ENCODE peak calls at places on chromosomes 1 and 21, in six cellular contexts. G is fibroblast of lung, U is HFF-Myc, L is kidney epithelial cell, T is lower leg skin, Z is endodermal cell. A is an unnamed sample.

GRCh38 chr21:15592271-15592860 is 137.4 kb upstream of the USP25 start:
- DNase-seq in G (peak), U (peak), L (peak), T (no peak), Z (no peak), A (peak)

GRCh38 chr1:59379028-59379728 is 82.3 kb downstream of the FGGY start:
- DNase-seq in G (no peak), U (no peak), L (no peak), T (no peak), Z (no peak), A (no peak)

GRCh38 chr21:45279446-45280177 is 8.1 kb downstream of the POFUT2 start:
- DNase-seq in G (no peak), U (no peak), L (no peak), T (peak), Z (peak), A (no peak)

GRCh38 chr1:74835046-74835445 is 102.1 kb downstream of the TYW3 start:
- DNase-seq in G (peak), U (no peak), L (no peak), T (no peak), Z (no peak), A (no peak)

GRCh38 chr1:31855038-31855845 is 39.4 kb upstream of the SPOCD1 start:
- DNase-seq in G (peak), U (peak), L (no peak), T (no peak), Z (no peak), A (peak)

GRCh38 chr1:169483500-169483966 is 2.2 kb downstream of the SLC19A2 start:
- DNase-seq in G (peak), U (no peak), L (no peak), T (no peak), Z (no peak), A (no peak)

GRCh38 chr1:18473195-18473815 is 7.4 kb upstream of the KLHDC7A start:
- DNase-seq in G (no peak), U (no peak), L (no peak), T (no peak), Z (no peak), A (no peak)

GRCh38 chr1:228305721-228306152 is 97.9 kb downstream of the OBSCN start:
- DNase-seq in G (no peak), U (no peak), L (no peak), T (peak), Z (peak), A (no peak)

GRCh38 chr1:37667023-37667769 is 25.1 kb upstream of the CDCA8 start:
- DNase-seq in G (no peak), U (no peak), L (no peak), T (no peak), Z (no peak), A (no peak)

GRCh38 chr1:6800728-6801127 is 15.5 kb downstream of the CAMTA1 start:
- DNase-seq in G (peak), U (no peak), L (no peak), T (no peak), Z (no peak), A (peak)

GRCh38 chr1:212974735-212975606 is 24.6 kb downstream of the VASH2 start:
- DNase-seq in G (no peak), U (no peak), L (no peak), T (peak), Z (peak), A (no peak)

GRCh38 chr1:154479764-154480421 is 22.1 kb upstream of the TDRD10 start:
- DNase-seq in G (peak), U (peak), L (peak), T (peak), Z (peak), A (peak)

GRCh38 chr1:8162168-8162567 is 136.1 kb upstream of the ERRFI1 start:
- DNase-seq in G (no peak), U (no peak), L (no peak), T (no peak), Z (no peak), A (no peak)

GRCh38 chr1:1857096-1857703 is 33.7 kb downstream of the GNB1 start:
- DNase-seq in G (no peak), U (no peak), L (no peak), T (no peak), Z (no peak), A (no peak)

GRCh38 chr1:1861339-1861730 is 29.6 kb downstream of the GNB1 start:
- DNase-seq in G (no peak), U (no peak), L (no peak), T (no peak), Z (no peak), A (no peak)

GRCh38 chr1:1862905-1863547 is 27.9 kb downstream of the GNB1 start:
- DNase-seq in G (peak), U (no peak), L (no peak), T (no peak), Z (no peak), A (no peak)

GRCh38 chr1:1853593-1854257 is 37.2 kb downstream of the GNB1 start:
- DNase-seq in G (no peak), U (no peak), L (no peak), T (no peak), Z (no peak), A (no peak)

DNA sequence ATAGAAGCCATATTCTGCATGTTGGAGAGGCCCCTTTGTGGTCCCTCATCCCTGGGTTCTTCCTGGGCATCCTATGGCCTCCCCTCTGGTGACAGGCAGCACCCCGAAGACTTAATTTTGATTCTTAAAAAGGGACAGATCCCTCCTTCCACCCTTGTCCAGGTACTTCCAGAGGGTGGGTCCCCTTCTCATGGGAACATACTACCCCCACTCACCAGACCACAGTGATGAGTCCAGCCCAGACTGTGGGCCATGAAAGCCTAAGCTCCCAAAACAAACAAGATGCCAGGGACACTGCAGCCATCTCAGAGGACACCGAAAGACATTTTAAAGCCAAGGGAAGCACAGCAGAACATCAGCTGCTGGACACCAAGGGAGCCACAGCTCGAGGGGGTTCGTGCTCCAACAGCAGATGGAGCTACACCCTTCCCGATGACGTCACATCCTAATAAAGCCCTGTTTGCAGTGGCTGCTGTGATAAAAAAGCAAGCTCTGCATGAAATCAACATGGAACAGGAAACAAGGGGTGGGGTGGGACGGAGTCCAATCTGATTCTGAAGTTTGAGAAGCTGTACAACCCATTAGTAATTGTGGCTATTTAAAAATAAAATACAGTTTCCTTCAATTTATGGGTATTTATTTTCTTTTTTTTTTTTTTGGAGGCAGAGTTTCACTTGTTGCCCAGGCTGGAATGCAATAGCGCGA is 32.4 kb downstream of the GNB1 start:
- DNase-seq in G (peak), U (peak), L (no peak), T (peak), Z (peak), A (peak)
- TF ChIP-seq CTCF in G (peak), U (peak), L (peak), T (no peak), Z (peak), A (peak)

DNA sequence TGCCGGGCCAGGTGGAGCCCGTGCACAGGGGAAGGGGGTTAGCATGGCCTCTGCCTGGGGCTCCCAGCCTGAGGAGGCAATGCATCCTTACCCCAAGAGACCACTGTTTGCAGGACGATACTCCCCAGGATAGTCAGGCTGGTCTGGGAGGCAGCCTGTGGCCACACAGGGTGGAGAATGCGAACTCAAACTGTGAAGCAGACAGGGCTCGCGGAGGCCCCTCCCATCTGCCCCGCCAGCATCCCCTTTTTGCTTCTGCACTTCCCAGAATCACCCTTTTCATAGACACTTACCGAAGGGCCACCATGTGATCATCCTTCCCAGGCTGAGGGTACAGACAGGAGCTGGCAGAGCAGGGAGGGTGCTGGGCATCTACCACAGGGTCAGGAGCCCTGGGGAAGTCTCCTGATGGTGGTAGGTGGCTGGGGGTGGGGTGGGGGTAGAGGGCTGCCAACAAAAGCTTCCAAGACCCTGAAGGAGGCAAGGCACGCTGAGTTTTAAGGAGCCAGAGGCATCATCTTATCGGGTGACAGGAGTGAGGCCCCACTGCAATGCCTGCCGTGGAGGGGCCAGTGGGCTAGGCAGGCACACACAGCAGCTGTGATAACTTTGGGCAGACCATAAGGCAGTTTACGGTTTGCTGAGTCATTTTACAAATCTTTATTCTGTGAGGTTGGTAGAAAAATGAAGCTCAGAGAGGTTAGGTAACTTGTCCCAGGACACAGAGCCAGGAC is 31.3 kb upstream of the BTG2 start:
- DNase-seq in G (no peak), U (no peak), L (no peak), T (peak), Z (no peak), A (no peak)
- H3K4me3 ChIP-seq in G (no peak), U (no peak), L (no peak), T (no peak), Z (no peak), A (no peak)

GRCh38 chr1:207397525-207397926 is 56.6 kb upstream of the CR2 start:
- DNase-seq in G (peak), U (peak), L (no peak), T (no peak), Z (peak), A (no peak)
- TF ChIP-seq CTCF in G (no peak), U (no peak), L (no peak), T (no peak), Z (peak), A (no peak)

GRCh38 chr21:33971492-33972013 is 55.9 kb upstream of the ATP5PO start:
- DNase-seq in G (peak), U (no peak), L (no peak), T (no peak), Z (peak), A (no peak)
- H3K4me3 ChIP-seq in G (no peak), U (no peak), L (no peak), T (no peak), Z (peak), A (no peak)

GRCh38 chr1:46445773-46446256 is 43.8 kb upstream of the DMBX1 start:
- DNase-seq in G (no peak), U (no peak), L (no peak), T (no peak), Z (no peak), A (no peak)
- TF ChIP-seq CTCF in G (peak), U (no peak), L (peak), T (no peak), Z (peak), A (peak)

GRCh38 chr1:159141584-159142518 is 29.6 kb upstream of the CADM3 start:
- DNase-seq in G (peak), U (no peak), L (no peak), T (no peak), Z (peak), A (peak)
- H3K4me3 ChIP-seq in G (no peak), U (no peak), L (no peak), T (no peak), Z (no peak), A (peak)